ENCODE peak calls at places on chromosome 12, in nine cellular contexts. G is Ammon's horn; Y is GM03348; C is GM13976; T is central memory CD8-positive, alpha-beta T cell; S is NCI-H2227 treated with DMSO at 0.1 percent for 48 hours; U is activated CD4-positive, alpha-beta T cell treated with anti-CD3 and anti-CD28 coated beads, Interleukin-2, amount 10 ng/mL, durations not matched to agents 7 days and 5 days; F is T47D; M is H1. H is an unnamed sample.

GRCh38 chr12:58540480-58541299 is 379.6 kb downstream of the LRIG3 start:
- DNase-seq in G (peak), Y (peak), C (no peak), T (no peak), S (no peak), U (peak), F (peak), M (peak), H (peak)

GRCh38 chr12:8697120-8697475 is 693 bp upstream of the RIMKLB start:
- DNase-seq in G (peak), Y (no peak), C (no peak), T (peak), S (no peak), U (peak), F (no peak), M (no peak), H (no peak)

GRCh38 chr12:118372541-118373495 is at the start of gene TAOK3:
- DNase-seq in G (peak), Y (peak), C (peak), T (peak), S (peak), U (peak), F (peak), M (peak), H (peak)

GRCh38 chr12:90058721-90059120 is 350.1 kb upstream of the ATP2B1 start:
- DNase-seq in G (no peak), Y (peak), C (no peak), T (no peak), S (no peak), U (no peak), F (no peak), M (no peak), H (no peak)

GRCh38 chr12:54082402-54082892 is 28.8 kb downstream of the HOXC4 start:
- DNase-seq in G (no peak), Y (peak), C (no peak), T (peak), S (peak), U (peak), F (no peak), M (no peak), H (no peak)

GRCh38 chr12:117685115-117685926 is 283.5 kb downstream of the KSR2 start:
- DNase-seq in G (no peak), Y (peak), C (no peak), T (no peak), S (peak), U (no peak), F (no peak), M (peak), H (peak)

GRCh38 chr12:1093166-1093751 is 102.2 kb downstream of the ERC1 start:
- DNase-seq in G (peak), Y (peak), C (peak), T (peak), S (peak), U (peak), F (no peak), M (no peak), H (no peak)

GRCh38 chr12:21444193-21445146 is 7.0 kb downstream of the PYROXD1 start:
- DNase-seq in G (no peak), Y (no peak), C (no peak), T (no peak), S (no peak), U (no peak), F (no peak), M (no peak), H (no peak)

GRCh38 chr12:20410746-20411145 is 42.4 kb downstream of the PDE3A start:
- DNase-seq in G (no peak), Y (no peak), C (no peak), T (no peak), S (no peak), U (no peak), F (no peak), M (no peak), H (no peak)

GRCh38 chr12:19761465-19761864 is 322.2 kb downstream of the AEBP2 start:
- DNase-seq in G (no peak), Y (no peak), C (no peak), T (no peak), S (no peak), U (no peak), F (no peak), M (no peak), H (no peak)

GRCh38 chr12:93622485-93622884 is 50.0 kb downstream of the SOCS2 start:
- DNase-seq in G (no peak), Y (peak), C (no peak), T (no peak), S (no peak), U (no peak), F (no peak), M (no peak), H (no peak)

GRCh38 chr12:12488296-12488695 is 74.4 kb downstream of the DUSP16 start:
- DNase-seq in G (peak), Y (no peak), C (no peak), T (no peak), S (no peak), U (no peak), F (no peak), M (no peak), H (no peak)

GRCh38 chr12:14664434-14665023 is 31.9 kb downstream of the GUCY2C start:
- DNase-seq in G (peak), Y (peak), C (peak), T (peak), S (no peak), U (peak), F (no peak), M (no peak), H (no peak)

GRCh38 chr12:59834659-59835474 is 239.0 kb downstream of the SLC16A7 start:
- DNase-seq in G (no peak), Y (peak), C (peak), T (no peak), S (no peak), U (peak), F (no peak), M (no peak), H (no peak)

GRCh38 chr12:95218164-95218851 is 701 bp downstream of the VEZT start:
- DNase-seq in G (no peak), Y (peak), C (peak), T (peak), S (peak), U (peak), F (no peak), M (no peak), H (no peak)

GRCh38 chr12:53481957-53482586 is 17.2 kb downstream of the MAP3K12 start:
- DNase-seq in G (no peak), Y (no peak), C (no peak), T (no peak), S (no peak), U (no peak), F (no peak), M (no peak), H (no peak)

GRCh38 chr12:107660230-107660629 is 25.4 kb upstream of the PWP1 start:
- DNase-seq in G (no peak), Y (no peak), C (no peak), T (no peak), S (no peak), U (no peak), F (no peak), M (no peak), H (no peak)

GRCh38 chr12:69570545-69571399 is 14.5 kb upstream of the CCT2 start:
- DNase-seq in G (peak), Y (peak), C (peak), T (peak), S (peak), U (peak), F (peak), M (peak), H (no peak)

GRCh38 chr12:6548556-6549378 is 7.1 kb downstream of the IFFO1 start:
- DNase-seq in G (no peak), Y (peak), C (no peak), T (no peak), S (no peak), U (no peak), F (no peak), M (no peak), H (no peak)

GRCh38 chr12:87866602-87867292 is 162.5 kb downstream of the C12orf50 start:
- DNase-seq in G (no peak), Y (peak), C (no peak), T (no peak), S (no peak), U (no peak), F (no peak), M (no peak), H (no peak)